ENCODE peak calls at places on chromosomes 4 and X, in five cellular contexts. One of them, this sample, is unnamed.

GRCh38 chr4:120865985-120866384 is 56.5 kb downstream of the PRDM5 start:
- DNase-seq in A549: no peak
- DNase-seq in endodermal cell: no peak
- DNase-seq in testis: no peak
- DNase-seq in lung: no peak
- DNase-seq in this sample: no peak

GRCh38 chrX:108415891-108416290 is 22.3 kb downstream of the COL4A6 start:
- DNase-seq in A549: no peak
- DNase-seq in endodermal cell: no peak
- DNase-seq in testis: no peak
- DNase-seq in lung: no peak
- DNase-seq in this sample: no peak

GRCh38 chr4:8215001-8215427 is 15.9 kb downstream of the SH3TC1 start:
- DNase-seq in A549: no peak
- DNase-seq in endodermal cell: no peak
- DNase-seq in testis: no peak
- DNase-seq in lung: peak
- DNase-seq in this sample: no peak

GRCh38 chr4:21641696-21642095 is 306.9 kb downstream of the KCNIP4 start:
- DNase-seq in A549: no peak
- DNase-seq in endodermal cell: no peak
- DNase-seq in testis: no peak
- DNase-seq in lung: no peak
- DNase-seq in this sample: no peak

GRCh38 chr4:19514276-19515070 is 737.2 kb upstream of the SLIT2 start:
- DNase-seq in A549: no peak
- DNase-seq in endodermal cell: no peak
- DNase-seq in testis: no peak
- DNase-seq in lung: no peak
- DNase-seq in this sample: no peak

GRCh38 chr4:122636697-122637096 is 15.8 kb upstream of the IL21 start:
- DNase-seq in A549: no peak
- DNase-seq in endodermal cell: no peak
- DNase-seq in testis: no peak
- DNase-seq in lung: no peak
- DNase-seq in this sample: no peak

GRCh38 chr4:151690164-151690856 is 70.5 kb downstream of the GATB start:
- DNase-seq in A549: no peak
- DNase-seq in endodermal cell: no peak
- DNase-seq in testis: no peak
- DNase-seq in lung: no peak
- DNase-seq in this sample: no peak

GRCh38 chrX:30935985-30936384 is 46.9 kb upstream of the TAB3 start:
- DNase-seq in A549: peak
- DNase-seq in endodermal cell: peak
- DNase-seq in testis: peak
- DNase-seq in lung: no peak
- DNase-seq in this sample: no peak

GRCh38 chr4:26028793-26029511 is 114.9 kb downstream of the SMIM20 start:
- DNase-seq in A549: peak
- DNase-seq in endodermal cell: peak
- DNase-seq in testis: peak
- DNase-seq in lung: peak
- DNase-seq in this sample: peak

GRCh38 chr4:118955515-118955914 is 66.9 kb downstream of the SYNPO2 start:
- DNase-seq in A549: no peak
- DNase-seq in endodermal cell: no peak
- DNase-seq in testis: no peak
- DNase-seq in lung: no peak
- DNase-seq in this sample: no peak

GRCh38 chrX:47232803-47233332 is at the start of gene USP11:
- DNase-seq in A549: peak
- DNase-seq in endodermal cell: peak
- DNase-seq in testis: peak
- DNase-seq in lung: peak
- DNase-seq in this sample: no peak

GRCh38 chr4:68906238-68907137 is 45.1 kb downstream of the UGT2A3 start:
- DNase-seq in A549: no peak
- DNase-seq in endodermal cell: peak
- DNase-seq in testis: peak
- DNase-seq in lung: no peak
- DNase-seq in this sample: peak

GRCh38 chr4:186981161-186981560 is 257.5 kb upstream of the FAT1 start:
- DNase-seq in A549: no peak
- DNase-seq in endodermal cell: no peak
- DNase-seq in testis: no peak
- DNase-seq in lung: no peak
- DNase-seq in this sample: no peak

GRCh38 chr4:19523964-19524363 is 727.7 kb upstream of the SLIT2 start:
- DNase-seq in A549: no peak
- DNase-seq in endodermal cell: no peak
- DNase-seq in testis: no peak
- DNase-seq in lung: no peak
- DNase-seq in this sample: no peak

GRCh38 chrX:110743679-110744340 is 51.8 kb downstream of the CHRDL1 start:
- DNase-seq in A549: no peak
- DNase-seq in endodermal cell: no peak
- DNase-seq in testis: no peak
- DNase-seq in lung: no peak
- DNase-seq in this sample: no peak

GRCh38 chrX:124216396-124217124 is 115.9 kb upstream of the TEX13D start:
- DNase-seq in A549: no peak
- DNase-seq in endodermal cell: peak
- DNase-seq in testis: no peak
- DNase-seq in lung: no peak
- DNase-seq in this sample: no peak

GRCh38 chrX:84453351-84454246 is 48.7 kb downstream of the HDX start:
- DNase-seq in A549: no peak
- DNase-seq in endodermal cell: no peak
- DNase-seq in testis: peak
- DNase-seq in lung: no peak
- DNase-seq in this sample: no peak

GRCh38 chr4:76614589-76614988 is 179.6 kb downstream of the SHROOM3 start:
- DNase-seq in A549: no peak
- DNase-seq in endodermal cell: no peak
- DNase-seq in testis: no peak
- DNase-seq in lung: no peak
- DNase-seq in this sample: no peak

GRCh38 chr4:120886183-120886582 is 36.3 kb downstream of the PRDM5 start:
- DNase-seq in A549: no peak
- DNase-seq in endodermal cell: no peak
- DNase-seq in testis: no peak
- DNase-seq in lung: no peak
- DNase-seq in this sample: no peak

GRCh38 chr4:6960154-6960553 is 50.5 kb downstream of the TBC1D14 start:
- DNase-seq in A549: no peak
- DNase-seq in endodermal cell: no peak
- DNase-seq in testis: no peak
- DNase-seq in lung: no peak
- DNase-seq in this sample: no peak

GRCh38 chrX:74117962-74118361 is 186.0 kb upstream of the ZCCHC13 start:
- DNase-seq in A549: no peak
- DNase-seq in endodermal cell: no peak
- DNase-seq in testis: no peak
- DNase-seq in lung: no peak
- DNase-seq in this sample: no peak

GRCh38 chr4:181677203-181677602 is 566.0 kb upstream of the TENM3 start:
- DNase-seq in A549: no peak
- DNase-seq in endodermal cell: no peak
- DNase-seq in testis: no peak
- DNase-seq in lung: no peak
- DNase-seq in this sample: no peak

DNA sequence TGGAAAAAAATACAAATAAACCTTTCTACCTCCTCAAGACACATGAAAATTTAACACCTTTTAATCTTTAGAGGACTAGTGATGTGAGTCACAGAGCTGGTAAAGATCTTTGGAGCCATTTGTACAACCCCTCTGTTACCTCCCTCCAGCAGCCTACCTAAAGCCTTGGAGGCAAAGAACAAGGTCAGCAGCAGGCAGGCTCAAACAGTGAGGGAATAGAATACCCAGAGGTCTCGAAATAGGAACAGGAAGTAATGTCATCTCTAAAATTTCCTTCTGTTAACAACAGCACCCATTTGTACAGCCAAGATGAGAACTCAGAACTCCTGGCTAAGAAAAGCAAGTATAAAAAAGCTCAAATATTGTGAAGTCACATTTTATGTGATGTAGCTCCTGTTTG is 10.2 kb upstream of the MAOB start:
- DNase-seq in A549: no peak
- DNase-seq in endodermal cell: no peak
- DNase-seq in testis: no peak
- DNase-seq in lung: no peak
- DNase-seq in this sample: no peak
- H3K27ac ChIP-seq in A549: no peak
- H3K27ac ChIP-seq in endodermal cell: no peak
- H3K27ac ChIP-seq in testis: no peak
- H3K27ac ChIP-seq in lung: no peak
- H3K27ac ChIP-seq in this sample: no peak

DNA sequence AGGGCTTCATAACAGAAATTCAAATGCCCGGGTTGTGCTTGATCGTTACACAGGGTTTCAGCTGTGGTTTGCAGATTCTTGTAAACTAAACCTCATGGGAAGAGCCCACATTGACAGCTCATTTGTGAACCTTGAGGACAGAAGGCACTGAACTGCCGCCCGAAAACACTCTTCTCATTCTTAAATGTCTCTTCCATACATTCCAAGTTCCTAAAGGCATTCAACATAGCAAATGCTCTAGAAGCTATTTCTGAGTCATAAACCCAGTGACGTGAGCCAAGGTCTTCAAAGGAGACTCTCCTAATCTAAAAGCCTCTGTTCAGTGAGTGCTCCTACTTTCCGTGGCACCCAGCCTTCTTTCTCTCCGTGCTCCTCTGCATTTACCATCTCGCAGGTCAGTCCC is 737.8 kb upstream of the FRG1 start:
- DNase-seq in A549: peak
- DNase-seq in endodermal cell: no peak
- DNase-seq in testis: no peak
- DNase-seq in lung: no peak
- DNase-seq in this sample: no peak
- H3K4me3 ChIP-seq in A549: no peak
- H3K4me3 ChIP-seq in endodermal cell: no peak
- H3K4me3 ChIP-seq in testis: no peak
- H3K4me3 ChIP-seq in lung: no peak
- H3K4me3 ChIP-seq in this sample: no peak

DNA sequence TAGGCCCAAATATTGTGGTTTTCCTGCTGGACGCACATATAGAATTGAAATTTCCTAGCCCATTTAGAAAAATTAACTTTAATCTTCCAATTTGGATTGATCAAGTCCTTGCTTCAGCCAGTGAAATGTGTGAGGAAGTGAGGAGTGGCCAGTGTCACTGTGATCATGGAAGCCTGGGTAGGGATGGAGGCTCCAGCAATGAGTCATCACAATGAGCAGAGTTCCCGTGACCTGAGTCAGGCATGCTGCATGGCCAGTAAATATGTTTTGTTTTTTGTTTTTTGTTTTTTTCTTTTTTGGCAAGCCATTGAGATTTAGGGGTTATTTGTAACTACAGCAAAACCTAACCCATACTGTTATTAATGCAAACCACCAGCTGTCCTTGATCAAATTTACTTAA is 52.1 kb downstream of the IDS start:
- DNase-seq in A549: peak
- DNase-seq in endodermal cell: no peak
- DNase-seq in testis: no peak
- DNase-seq in lung: no peak
- DNase-seq in this sample: no peak
- H3K27ac ChIP-seq in A549: no peak
- H3K27ac ChIP-seq in endodermal cell: no peak
- H3K27ac ChIP-seq in testis: no peak
- H3K27ac ChIP-seq in lung: no peak
- H3K27ac ChIP-seq in this sample: no peak

GRCh38 chr4:56655627-56656345 is 25.3 kb downstream of the HOPX start:
- DNase-seq in A549: no peak
- DNase-seq in endodermal cell: no peak
- DNase-seq in testis: no peak
- DNase-seq in lung: no peak
- DNase-seq in this sample: no peak
- H3K4me3 ChIP-seq in A549: no peak
- H3K4me3 ChIP-seq in endodermal cell: peak
- H3K4me3 ChIP-seq in testis: peak
- H3K4me3 ChIP-seq in lung: peak
- H3K4me3 ChIP-seq in this sample: no peak

GRCh38 chr4:143700060-143700419 is 435 bp downstream of the FREM3 start:
- DNase-seq in A549: no peak
- DNase-seq in endodermal cell: peak
- DNase-seq in testis: no peak
- DNase-seq in lung: no peak
- DNase-seq in this sample: no peak
- H3K27ac ChIP-seq in A549: no peak
- H3K27ac ChIP-seq in endodermal cell: no peak
- H3K27ac ChIP-seq in testis: no peak
- H3K27ac ChIP-seq in lung: no peak
- H3K27ac ChIP-seq in this sample: no peak

GRCh38 chr4:4675051-4675581 is 133.3 kb upstream of the STX18 start:
- DNase-seq in A549: no peak
- DNase-seq in endodermal cell: no peak
- DNase-seq in testis: no peak
- DNase-seq in lung: no peak
- DNase-seq in this sample: no peak

GRCh38 chr4:4680243-4680642 is 138.4 kb upstream of the STX18 start:
- DNase-seq in A549: no peak
- DNase-seq in endodermal cell: no peak
- DNase-seq in testis: no peak
- DNase-seq in lung: no peak
- DNase-seq in this sample: no peak

GRCh38 chr4:4675636-4676035 is 133.8 kb upstream of the STX18 start:
- DNase-seq in A549: no peak
- DNase-seq in endodermal cell: no peak
- DNase-seq in testis: no peak
- DNase-seq in lung: no peak
- DNase-seq in this sample: no peak

GRCh38 chr4:4680758-4681157 is 138.9 kb upstream of the STX18 start:
- DNase-seq in A549: no peak
- DNase-seq in endodermal cell: no peak
- DNase-seq in testis: no peak
- DNase-seq in lung: no peak
- DNase-seq in this sample: no peak

GRCh38 chr4:4677825-4678522 is 136.1 kb upstream of the STX18 start:
- DNase-seq in A549: peak
- DNase-seq in endodermal cell: peak
- DNase-seq in testis: peak
- DNase-seq in lung: no peak
- DNase-seq in this sample: no peak
- H3K4me3 ChIP-seq in A549: no peak
- H3K4me3 ChIP-seq in endodermal cell: no peak
- H3K4me3 ChIP-seq in testis: no peak
- H3K4me3 ChIP-seq in lung: no peak
- H3K4me3 ChIP-seq in this sample: no peak